ENCODE peak calls at places on chromosomes 2 and 18, in six cellular contexts. Q is stomach, G is sigmoid colon, F is neuronal stem cell, O is GM23248, Y is heart left ventricle. S is an unnamed sample.

GRCh38 chr2:230335461-230335863 is 8.5 kb downstream of the SP140L start:
- DNase-seq in O (no peak), Q (no peak), Y (no peak), F (no peak), G (no peak), S (no peak)

GRCh38 chr2:224221455-224221913 is 180.4 kb downstream of the FAM124B start:
- DNase-seq in O (peak; percentile 98), F (peak; percentile 8), G (no peak), Q (no peak), Y (no peak), S (no peak)

GRCh38 chr18:3869848-3870247 is 419.9 kb downstream of the TGIF1 start:
- DNase-seq in G (no peak), Y (no peak), Q (no peak), O (peak; percentile 76), F (peak; percentile 37), S (no peak)

GRCh38 chr2:200862532-200863000 is 1.9 kb downstream of the CLK1 start:
- DNase-seq in Y (no peak), O (peak; percentile 87), G (no peak), Q (no peak), F (no peak), S (no peak)

GRCh38 chr2:70516596-70516995 is 37.0 kb downstream of the TGFA start:
- DNase-seq in O (peak; percentile 90), G (no peak), Q (no peak), F (no peak), Y (no peak), S (no peak)

GRCh38 chr2:179936654-179937053 is 70.4 kb downstream of the CWC22 start:
- DNase-seq in O (peak; percentile 29), Y (no peak), G (no peak), F (peak; percentile 14), Q (no peak), S (no peak)

GRCh38 chr2:159427048-159427447 is 140.5 kb upstream of the WDSUB1 start:
- DNase-seq in G (no peak), Y (no peak), F (no peak), O (no peak), Q (no peak), S (no peak)

GRCh38 chr2:12928197-12928596 is 211.5 kb downstream of the TRIB2 start:
- DNase-seq in O (peak; percentile 91), Q (no peak), G (no peak), Y (no peak), F (no peak), S (no peak)

GRCh38 chr2:120894936-120895335 is 159.3 kb downstream of the GLI2 start:
- DNase-seq in Y (no peak), F (no peak), G (no peak), O (peak; percentile 7), Q (no peak), S (no peak)

GRCh38 chr2:104853926-104854506 is at the start of gene POU3F3:
- DNase-seq in G (peak; percentile 83), Q (no peak), F (peak; percentile 96), O (peak; percentile 24), Y (peak; percentile 52), S (peak; percentile 69)

GRCh38 chr18:78915446-78916008 is 64.1 kb upstream of the SALL3 start:
- DNase-seq in O (no peak), F (no peak), Y (no peak), Q (no peak), G (no peak), S (peak; percentile 49)

GRCh38 chr2:97871096-97871780 is 124.5 kb downstream of the TMEM131 start:
- DNase-seq in Y (no peak), G (no peak), O (peak; percentile 85), F (no peak), Q (no peak), S (no peak)

GRCh38 chr18:6370410-6370809 is 44.3 kb downstream of the L3MBTL4 start:
- DNase-seq in F (no peak), Y (no peak), Q (no peak), O (no peak), G (no peak), S (no peak)

GRCh38 chr18:58578835-58579560 is 49.9 kb downstream of the ALPK2 start:
- DNase-seq in O (peak; percentile 93), Q (no peak), F (no peak), G (no peak), Y (no peak), S (no peak)

GRCh38 chr2:64913357-64913869 is 75.8 kb upstream of the SLC1A4 start:
- DNase-seq in Y (no peak), G (no peak), O (no peak), Q (peak; percentile 35), F (no peak), S (no peak)

GRCh38 chr18:22523481-22523880 is 105.8 kb upstream of the CTAGE1 start:
- DNase-seq in G (no peak), O (no peak), Y (no peak), F (no peak), Q (no peak), S (no peak)

GRCh38 chr2:95109260-95109659 is 12.3 kb downstream of the MRPS5 start:
- DNase-seq in Y (no peak), O (no peak), Q (no peak), F (no peak), G (no peak), S (no peak)

GRCh38 chr2:142112648-142113278 is 18.1 kb downstream of the LRP1B start:
- DNase-seq in Q (no peak), G (no peak), O (peak; percentile 83), Y (no peak), F (no peak), S (no peak)

GRCh38 chr18:36622610-36623009 is 206.2 kb downstream of the TPGS2 start:
- DNase-seq in O (no peak), G (no peak), Y (no peak), F (no peak), Q (no peak), S (no peak)

GRCh38 chr2:30798536-30798991 is 8.7 kb downstream of the CAPN13 start:
- DNase-seq in Y (no peak), O (no peak), F (no peak), G (no peak), Q (no peak), S (no peak)

GRCh38 chr18:32772580-32773186 is at the start of gene KLHL14:
- DNase-seq in G (no peak), O (no peak), Q (no peak), Y (no peak), F (no peak), S (no peak)

GRCh38 chr18:6842081-6842480 is 112.6 kb downstream of the ARHGAP28 start:
- DNase-seq in O (no peak), Q (no peak), Y (no peak), F (no peak), G (no peak), S (no peak)

GRCh38 chr18:79911009-79911870 is 40.2 kb downstream of the SLC66A2 start:
- DNase-seq in Q (no peak), O (no peak), G (no peak), F (no peak), Y (no peak), S (peak; percentile 55)

GRCh38 chr2:113754989-113755689 is 1.3 kb downstream of the SLC35F5 start:
- DNase-seq in F (no peak), Y (no peak), O (peak; percentile 48), Q (no peak), G (no peak), S (no peak)

GRCh38 chr2:39547811-39548719 is 111.0 kb upstream of the MAP4K3 start:
- DNase-seq in O (peak; percentile 38), Q (no peak), F (no peak), Y (no peak), G (no peak), S (no peak)

DNA sequence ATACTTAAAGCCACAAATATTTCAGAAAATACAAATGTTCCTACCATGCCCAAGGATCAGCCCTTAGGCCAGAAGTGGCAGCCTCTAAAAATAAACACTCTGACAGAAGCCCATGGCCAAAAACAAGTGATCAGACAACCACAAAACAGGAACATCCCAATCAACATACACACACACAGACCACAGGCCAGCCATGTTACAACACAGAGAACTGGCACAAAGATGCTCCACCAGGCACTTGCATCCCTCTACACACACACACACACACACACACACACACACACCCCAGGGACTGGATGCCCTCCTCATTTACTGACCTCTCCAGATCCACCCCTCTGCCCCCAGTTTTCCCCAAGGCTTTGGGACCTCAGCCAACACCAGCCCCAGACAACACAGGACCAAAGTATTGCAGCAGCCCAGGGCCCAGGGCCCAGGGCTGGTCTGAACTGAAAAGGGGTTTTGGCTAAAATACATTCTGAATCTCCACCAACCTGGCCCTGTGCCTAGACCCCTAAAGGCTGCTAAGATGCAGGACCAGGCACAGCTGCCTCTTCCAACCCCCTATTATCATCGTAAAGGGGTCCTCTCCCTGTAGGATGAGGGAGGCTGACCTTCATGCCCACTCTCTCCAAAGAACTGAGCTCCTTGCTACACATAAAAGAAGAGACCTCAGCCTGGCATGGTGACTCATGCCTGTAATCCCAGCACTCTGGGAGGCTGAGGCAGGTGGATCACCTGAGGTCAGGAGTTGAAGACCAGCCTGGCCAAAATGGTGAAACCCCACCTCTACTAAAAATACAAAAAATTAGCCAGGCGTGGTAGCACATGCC is 151.4 kb downstream of the TNS1 start:
- DNase-seq in G (peak; percentile 86), Y (no peak), Q (no peak), F (no peak), O (peak; percentile 76), S (no peak)
- H3K27ac ChIP-seq in G (peak overlapping the region; percentile 97), Y (peak overlapping the region; percentile 88), Q (no peak overlapping the region), F (no peak overlapping the region), O (peak overlapping the region; percentile 85), S (peak overlapping the region; percentile 65)

DNA sequence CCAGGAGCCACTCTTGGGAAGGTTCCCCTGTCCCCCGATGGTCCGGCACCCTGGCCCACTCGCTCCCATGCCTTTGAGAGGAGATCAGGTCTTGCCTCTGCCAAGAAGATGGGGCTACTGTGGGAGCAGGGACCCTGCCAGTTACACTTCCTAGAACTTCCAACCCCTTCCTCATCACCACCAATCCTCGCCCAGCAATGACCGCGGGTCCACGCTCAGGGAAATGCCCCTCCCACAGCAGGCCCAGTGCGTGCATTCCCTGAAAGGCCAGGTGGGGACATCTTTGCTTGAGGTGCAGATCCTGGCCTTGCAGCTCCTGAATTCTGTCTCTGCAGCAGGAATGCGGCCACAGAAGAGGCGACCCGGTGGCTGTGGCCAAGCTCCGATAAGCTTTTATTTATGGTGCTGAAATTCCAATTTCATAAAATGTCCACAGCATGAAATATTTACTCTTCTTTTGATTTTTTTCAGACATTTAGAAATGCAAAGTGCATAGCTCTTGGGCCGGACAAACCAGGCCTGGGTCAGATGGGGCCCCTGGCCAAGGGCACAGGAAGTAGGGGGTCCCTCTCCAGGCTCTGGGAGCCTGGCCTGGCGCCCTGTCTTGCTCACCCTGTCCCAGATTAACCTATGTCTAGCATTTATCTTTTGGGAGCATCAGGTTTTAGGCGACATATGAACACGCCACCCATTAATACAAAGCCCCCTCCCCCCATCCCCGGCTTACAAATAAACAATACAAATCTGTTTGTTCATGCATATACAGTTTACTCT is 29.8 kb downstream of the PXDN start:
- DNase-seq in O (no peak), Y (no peak), G (peak; percentile 62), F (no peak), Q (no peak), S (no peak)
- H3K4me3 ChIP-seq in O (no peak overlapping the region), Y (no peak overlapping the region), G (no peak overlapping the region), F (no peak overlapping the region), Q (no peak overlapping the region), S (no peak overlapping the region)

GRCh38 chr18:51196811-51197660 is 445 bp downstream of the MEX3C start:
- DNase-seq in F (peak; percentile 14), Q (peak; percentile 61), Y (peak; percentile 76), G (peak; percentile 82), O (peak; percentile 75), S (peak; percentile 82)
- H3K9me3 ChIP-seq in F (no peaks in the 10 kb centered on the region), Q (no peaks in the 10 kb centered on the region), Y (no peaks in the 10 kb centered on the region), G (no peaks in the 10 kb centered on the region), O (no peaks in the 10 kb centered on the region), S (no peaks in the 10 kb centered on the region)

DNA sequence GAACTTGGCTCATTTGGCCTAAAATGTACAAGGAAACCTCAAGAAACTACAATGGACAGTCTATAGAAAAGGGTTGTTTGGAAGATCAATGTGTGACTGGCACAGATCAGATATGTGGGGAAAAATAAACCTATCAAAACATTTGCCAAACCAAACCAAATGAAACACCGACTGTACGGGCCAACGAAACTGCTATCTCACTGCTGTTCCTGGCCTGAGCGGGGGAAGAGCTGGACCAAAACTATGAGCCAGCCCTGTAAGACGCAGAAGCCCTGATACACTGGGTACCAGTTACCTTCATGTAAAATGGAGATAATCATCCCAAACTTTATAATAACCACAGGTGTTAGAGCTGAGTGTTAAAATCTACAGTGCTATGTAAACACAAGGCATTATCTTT is 11.7 kb downstream of the CDC42EP3 start:
- DNase-seq in O (peak; percentile 1), G (no peak), F (no peak), Q (no peak), Y (no peak), S (no peak)
- H3K27ac ChIP-seq in O (no peak overlapping the region), G (peak overlapping the region; percentile 98), F (no peak overlapping the region), Q (peak overlapping the region; percentile 25), Y (peak overlapping the region; percentile 90), S (no peak overlapping the region)